ENCODE peak calls at places on chromosome 13, in ten cellular contexts. U, R, Q, W, N, S, K, M, G and O are unnamed samples.
A peak's percentile ranks its signal among the peaks of the same experiment; 100 is the strongest.

GRCh38 chr13:50080158-50080855 is 65.1 kb downstream of the KCNRG start:
- DNase-seq in U (no peak), R (peak; percentile 23), Q (peak; percentile 14), W (peak; percentile 38), N (no peak), S (no peak), K (peak; percentile 14), M (no peak), G (no peak), O (no peak)

GRCh38 chr13:79837741-79838450 is 356.9 kb downstream of the NDFIP2 start:
- DNase-seq in U (no peak), R (no peak), Q (no peak), W (peak; percentile 71), N (no peak), S (no peak), K (no peak), M (no peak), G (no peak), O (no peak)

GRCh38 chr13:73835138-73835721 is 299.0 kb downstream of the KLF12 start:
- DNase-seq in U (no peak), R (no peak), Q (no peak), W (peak; percentile 42), N (no peak), S (no peak), K (no peak), M (peak; percentile 36), G (no peak), O (no peak)

GRCh38 chr13:99677388-99677951 is 176.2 kb downstream of the TM9SF2 start:
- DNase-seq in U (no peak), R (no peak), Q (no peak), W (no peak), N (no peak), S (no peak), K (no peak), M (no peak), G (no peak), O (no peak)

GRCh38 chr13:75357576-75358295 is 124.2 kb downstream of the TBC1D4 start:
- DNase-seq in U (no peak), R (peak; percentile 29), Q (no peak), W (peak; percentile 68), N (peak; percentile 31), S (no peak), K (peak; percentile 63), M (peak; percentile 60), G (no peak), O (no peak)

GRCh38 chr13:110580800-110581199 is 19.3 kb upstream of the RAB20 start:
- DNase-seq in U (no peak), R (no peak), Q (no peak), W (no peak), N (no peak), S (no peak), K (no peak), M (no peak), G (no peak), O (no peak)

GRCh38 chr13:111211789-111212516 is 96.8 kb downstream of the ARHGEF7 start:
- DNase-seq in U (no peak), R (no peak), Q (no peak), W (no peak), N (no peak), S (no peak), K (no peak), M (no peak), G (no peak), O (peak; percentile 36)

GRCh38 chr13:45119469-45119989 is 781 bp upstream of the GTF2F2 start:
- DNase-seq in U (no peak), R (peak; percentile 60), Q (no peak), W (peak; percentile 61), N (no peak), S (no peak), K (peak; percentile 59), M (peak; percentile 60), G (no peak), O (no peak)

GRCh38 chr13:74825170-74825948 is 656.6 kb downstream of the TBC1D4 start:
- DNase-seq in U (peak; percentile 23), R (no peak), Q (no peak), W (no peak), N (no peak), S (no peak), K (no peak), M (no peak), G (no peak), O (no peak)

GRCh38 chr13:26978081-26978860 is 193.3 kb downstream of the USP12 start:
- DNase-seq in U (no peak), R (no peak), Q (no peak), W (no peak), N (no peak), S (no peak), K (no peak), M (no peak), G (no peak), O (no peak)